ENCODE peak calls at places on chromosomes 4 and X, in five cellular contexts. Q is HepG2, H is K562, S is A549, J is H1. P is an unnamed sample.

GRCh38 chr4:129355529-129355928 is 259.6 kb downstream of the C4orf33 start:
- DNase-seq in Q (no peak), H (no peak), S (no peak), J (no peak), P (no peak)

GRCh38 chr4:168623011-168623410 is 126.2 kb downstream of the PALLD start:
- DNase-seq in Q (no peak), H (no peak), S (no peak), J (no peak), P (no peak)

GRCh38 chr4:176920694-176921093 is 128.0 kb upstream of the VEGFC start:
- DNase-seq in Q (no peak), H (no peak), S (no peak), J (no peak), P (peak)

GRCh38 chrX:44042124-44042523 is 68.9 kb upstream of the NDP start:
- DNase-seq in Q (no peak), H (no peak), S (no peak), J (no peak), P (no peak)

GRCh38 chrX:124217289-124218251 is 114.9 kb upstream of the TEX13D start:
- DNase-seq in Q (peak), H (no peak), S (no peak), J (no peak), P (no peak)

GRCh38 chr4:3307891-3308575 is 15.2 kb downstream of the RGS12 start:
- DNase-seq in Q (no peak), H (no peak), S (no peak), J (no peak), P (no peak)

GRCh38 chr4:169079942-169080827 is 70.1 kb upstream of the CBR4 start:
- DNase-seq in Q (peak), H (peak), S (no peak), J (no peak), P (peak)

GRCh38 chr4:146142768-146143167 is 32.8 kb upstream of the LSM6 start:
- DNase-seq in Q (no peak), H (no peak), S (no peak), J (no peak), P (no peak)

GRCh38 chrX:119089619-119090018 is 16.8 kb downstream of the CT47C1 start:
- DNase-seq in Q (no peak), H (no peak), S (no peak), J (no peak), P (no peak)

GRCh38 chrX:101057095-101057714 is 5.3 kb upstream of the TRMT2B start:
- DNase-seq in Q (no peak), H (no peak), S (no peak), J (no peak), P (peak)

GRCh38 chr4:170226288-170226687 is 136.5 kb upstream of the AADAT start:
- DNase-seq in Q (no peak), H (no peak), S (no peak), J (no peak), P (no peak)

GRCh38 chrX:129678176-129678880 is 23.6 kb upstream of the APLN start:
- DNase-seq in Q (no peak), H (no peak), S (peak), J (no peak), P (peak)

GRCh38 chrX:27307546-27307945 is 155.6 kb downstream of the PPP4R3C start:
- DNase-seq in Q (no peak), H (no peak), S (no peak), J (no peak), P (peak)

GRCh38 chrX:78595901-78596502 is 63.1 kb downstream of the RTL3 start:
- DNase-seq in Q (no peak), H (no peak), S (peak), J (peak), P (peak)

GRCh38 chrX:150573702-150574101 is 5.3 kb downstream of the MTM1 start:
- DNase-seq in Q (no peak), H (no peak), S (no peak), J (no peak), P (no peak)

GRCh38 chr4:169099775-169100180 is 89.7 kb upstream of the CBR4 start:
- DNase-seq in Q (peak), H (no peak), S (no peak), J (no peak), P (peak)

GRCh38 chr4:19368800-19369199 is 882.9 kb upstream of the SLIT2 start:
- DNase-seq in Q (no peak), H (no peak), S (no peak), J (no peak), P (no peak)

GRCh38 chr4:833731-834367 is 7.9 kb upstream of the CPLX1 start:
- DNase-seq in Q (no peak), H (no peak), S (no peak), J (no peak), P (no peak)

GRCh38 chr4:159075531-159075932 is 27.3 kb upstream of the RAPGEF2 start:
- DNase-seq in Q (no peak), H (no peak), S (no peak), J (no peak), P (no peak)

GRCh38 chrX:105975382-105975781 is 63.1 kb downstream of the SERPINA7 start:
- DNase-seq in Q (peak), H (no peak), S (peak), J (no peak), P (no peak)

GRCh38 chr4:123449780-123450179 is 53.2 kb downstream of the SPRY1 start:
- DNase-seq in Q (peak), H (no peak), S (no peak), J (no peak), P (peak)

GRCh38 chr4:90137545-90137944 is 10.4 kb downstream of the CCSER1 start:
- DNase-seq in Q (peak), H (no peak), S (no peak), J (no peak), P (peak)

GRCh38 chr4:77145806-77146425 is 11.1 kb upstream of the CCNG2 start:
- DNase-seq in Q (no peak), H (no peak), S (no peak), J (no peak), P (peak)

GRCh38 chr4:187480146-187481145 is 515.1 kb upstream of the ZFP42 start:
- DNase-seq in Q (no peak), H (no peak), S (no peak), J (no peak), P (no peak)

GRCh38 chrX:18873189-18873791 is 110.6 kb downstream of the PHKA2 start:
- DNase-seq in Q (no peak), H (no peak), S (no peak), J (no peak), P (peak)

GRCh38 chrX:148741441-148741840 is 241.0 kb downstream of the AFF2 start:
- DNase-seq in Q (no peak), H (no peak), S (no peak), J (no peak), P (no peak)

GRCh38 chr4:184978211-184978610 is 40.1 kb upstream of the HELT start:
- DNase-seq in Q (no peak), H (no peak), S (no peak), J (no peak), P (no peak)

GRCh38 chrX:114462266-114462665 is 121.6 kb upstream of the HTR2C start:
- DNase-seq in Q (no peak), H (no peak), S (no peak), J (no peak), P (no peak)

GRCh38 chrX:3046253-3046909 is 5.1 kb downstream of the ARSF start:
- DNase-seq in Q (no peak), H (no peak), S (no peak), J (no peak), P (no peak)

GRCh38 chr4:174604198-174604597 is 81.9 kb upstream of the HPGD start:
- DNase-seq in Q (no peak), H (no peak), S (peak), J (no peak), P (no peak)

GRCh38 chr4:128338634-128339355 is 51.2 kb upstream of the PGRMC2 start:
- DNase-seq in Q (no peak), H (peak), S (peak), J (no peak), P (peak)

GRCh38 chr4:93759506-93759905 is 69.0 kb upstream of the ATOH1 start:
- DNase-seq in Q (no peak), H (no peak), S (no peak), J (no peak), P (no peak)

GRCh38 chr4:61003301-61003700 is 196.8 kb upstream of the ADGRL3 start:
- DNase-seq in Q (peak), H (no peak), S (no peak), J (no peak), P (no peak)

GRCh38 chr4:34935739-34936138 is 1308.6 kb downstream of the ARAP2 start:
- DNase-seq in Q (no peak), H (no peak), S (no peak), J (no peak), P (no peak)

GRCh38 chr4:37628977-37629609 is 57.1 kb downstream of the RELL1 start:
- DNase-seq in Q (no peak), H (peak), S (peak), J (no peak), P (peak)

GRCh38 chr4:140893939-140894338 is 137.8 kb upstream of the TBC1D9 start:
- DNase-seq in Q (no peak), H (no peak), S (no peak), J (no peak), P (no peak)

GRCh38 chrX:97168646-97169045 is 284.9 kb downstream of the RPA4 start:
- DNase-seq in Q (no peak), H (no peak), S (no peak), J (no peak), P (no peak)

GRCh38 chrX:13028871-13029336 is 15.5 kb downstream of the FAM9C start:
- DNase-seq in Q (peak), H (no peak), S (peak), J (no peak), P (no peak)

GRCh38 chrX:13029831-13030771 is 14.3 kb downstream of the FAM9C start:
- DNase-seq in Q (peak), H (no peak), S (peak), J (no peak), P (peak)

GRCh38 chrX:13033193-13033592 is 11.2 kb downstream of the FAM9C start:
- DNase-seq in Q (no peak), H (no peak), S (no peak), J (no peak), P (no peak)

GRCh38 chrX:13026877-13027652 is 17.4 kb downstream of the FAM9C start:
- DNase-seq in Q (no peak), H (no peak), S (no peak), J (no peak), P (no peak)

GRCh38 chrX:13029341-13029740 is 15.1 kb downstream of the FAM9C start:
- DNase-seq in Q (no peak), H (no peak), S (peak), J (no peak), P (no peak)
- H3K4me3 ChIP-seq in Q (no peak), H (no peak), S (no peak), J (no peak), P (no peak)

DNA sequence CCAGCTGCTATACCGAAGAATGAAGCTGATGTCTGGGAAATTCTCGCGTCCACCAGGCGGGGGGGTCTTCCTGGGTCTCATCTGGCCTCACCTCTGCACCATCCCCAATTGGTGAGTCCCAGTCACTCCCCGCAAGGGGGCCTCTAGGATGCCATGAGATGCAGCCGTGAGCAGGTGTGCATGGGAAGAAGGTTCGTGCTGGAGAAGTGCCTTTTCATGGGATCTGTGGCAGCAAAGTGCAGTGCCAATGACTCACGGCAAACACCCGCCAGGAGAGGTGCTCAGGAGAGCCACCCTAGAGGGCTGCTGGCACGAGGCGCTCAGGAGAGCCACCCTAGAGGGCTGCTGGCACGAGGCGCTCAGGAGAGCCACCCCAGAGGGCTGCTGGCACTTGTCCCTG is 55.1 kb downstream of the CPZ start:
- DNase-seq in Q (no peak), H (no peak), S (no peak), J (peak), P (no peak)
- TF ChIP-seq JUN in Q (no peak), H (no peak), S (no peak), J (no peak), P (no peak)

GRCh38 chr4:122152699-122153328 is 683 bp downstream of the BLTP1 start:
- DNase-seq in Q (peak), H (peak), S (peak), J (no peak), P (peak)

GRCh38 chr4:122150896-122151295 is 1.2 kb upstream of the BLTP1 start:
- DNase-seq in Q (no peak), H (no peak), S (no peak), J (no peak), P (no peak)

GRCh38 chr4:122146652-122147051 is 5.5 kb upstream of the BLTP1 start:
- DNase-seq in Q (no peak), H (no peak), S (no peak), J (no peak), P (no peak)

GRCh38 chr4:122156819-122157218 is 4.7 kb downstream of the BLTP1 start:
- DNase-seq in Q (no peak), H (no peak), S (no peak), J (no peak), P (no peak)

DNA sequence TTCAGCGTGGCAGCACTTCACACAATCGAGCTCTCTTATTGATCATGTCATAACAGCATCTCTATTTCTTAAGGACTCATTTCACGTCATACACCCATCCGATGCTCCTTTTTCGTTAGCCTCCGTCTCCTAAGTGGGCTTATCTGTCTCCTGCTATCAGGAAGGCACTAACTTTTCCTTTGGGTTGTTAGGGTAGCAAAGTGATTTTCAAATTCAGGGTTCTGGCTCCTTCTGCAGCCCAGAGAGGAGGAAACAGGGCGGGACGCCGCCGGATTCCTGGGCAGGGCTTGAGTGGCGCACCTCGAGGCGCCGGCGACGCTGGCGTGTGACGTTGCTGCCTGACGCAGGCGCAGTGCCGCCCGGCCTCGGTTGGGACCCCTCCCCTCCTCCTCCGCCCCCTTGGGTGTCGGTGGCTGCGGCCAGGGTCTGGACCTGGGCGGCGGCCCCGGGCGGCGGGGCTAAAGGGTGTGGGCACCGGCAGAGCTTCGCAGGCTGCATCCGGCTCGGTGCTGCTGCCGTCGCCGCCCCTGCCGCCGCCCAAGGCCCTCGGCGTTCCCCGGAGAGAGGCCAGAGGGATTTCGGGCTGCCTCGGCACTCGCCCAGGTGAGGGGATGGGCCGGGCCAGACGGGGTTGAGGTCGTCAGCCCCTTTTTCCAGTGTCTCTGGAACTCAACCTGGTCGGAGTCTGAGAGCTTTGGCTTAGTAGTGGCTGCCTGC is at the start of gene BLTP1:
- DNase-seq in Q (peak), H (peak), S (peak), J (peak), P (peak)
- H3K4me3 ChIP-seq in Q (peak), H (peak), S (peak), J (peak), P (peak)

GRCh38 chrX:7985568-7985967 is 58.4 kb upstream of the PNPLA4 start:
- DNase-seq in Q (no peak), H (no peak), S (no peak), J (no peak), P (no peak)
- TF ChIP-seq JUN in Q (no peak), H (no peak), S (no peak), J (no peak), P (no peak)

DNA sequence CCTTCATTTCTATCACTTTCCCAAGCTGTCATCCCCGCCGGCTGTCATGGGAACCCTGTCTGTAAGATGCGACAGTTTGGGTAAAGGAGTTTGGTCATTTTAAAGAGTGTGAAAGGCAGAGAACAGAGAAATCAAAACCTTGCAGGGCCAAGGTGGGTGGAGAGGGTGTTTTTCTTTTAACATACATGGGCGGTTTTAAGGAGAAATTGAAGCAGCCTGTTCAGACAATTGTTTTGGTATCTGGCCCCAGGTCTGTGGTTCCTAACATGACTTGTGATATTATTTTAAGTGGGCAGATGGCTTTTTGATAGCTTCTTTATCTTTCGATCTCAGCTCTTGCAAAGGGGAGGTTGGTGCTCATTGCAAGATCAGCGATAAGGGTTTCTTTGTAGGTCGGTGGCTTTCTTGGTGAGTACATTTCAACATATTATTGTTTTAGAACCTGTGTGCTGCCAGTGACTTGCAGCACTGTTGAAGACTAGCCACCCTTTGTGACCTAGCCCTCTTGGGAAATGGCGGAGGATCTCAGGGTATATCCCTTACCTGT is 3.7 kb downstream of the PPP1R3F start:
- DNase-seq in Q (no peak), H (no peak), S (no peak), J (no peak), P (no peak)
- H3K4me3 ChIP-seq in Q (no peak), H (no peak), S (no peak), J (no peak), P (no peak)

GRCh38 chr4:16931906-16932305 is 33.5 kb upstream of the LDB2 start:
- DNase-seq in Q (no peak), H (no peak), S (no peak), J (no peak), P (peak)
- TF ChIP-seq JUN in Q (no peak), H (no peak), S (no peak), J (no peak), P (no peak)

GRCh38 chr4:182806259-182807252 is 110.6 kb downstream of the DCTD start:
- DNase-seq in Q (peak), H (peak), S (peak), J (peak), P (peak)

GRCh38 chr4:182807841-182808548 is 109.2 kb downstream of the DCTD start:
- DNase-seq in Q (no peak), H (no peak), S (no peak), J (peak), P (no peak)

GRCh38 chr4:182808673-182809416 is 108.3 kb downstream of the DCTD start:
- DNase-seq in Q (no peak), H (no peak), S (no peak), J (no peak), P (no peak)

GRCh38 chr4:182805606-182806149 is 111.5 kb downstream of the DCTD start:
- DNase-seq in Q (no peak), H (no peak), S (no peak), J (no peak), P (no peak)

DNA sequence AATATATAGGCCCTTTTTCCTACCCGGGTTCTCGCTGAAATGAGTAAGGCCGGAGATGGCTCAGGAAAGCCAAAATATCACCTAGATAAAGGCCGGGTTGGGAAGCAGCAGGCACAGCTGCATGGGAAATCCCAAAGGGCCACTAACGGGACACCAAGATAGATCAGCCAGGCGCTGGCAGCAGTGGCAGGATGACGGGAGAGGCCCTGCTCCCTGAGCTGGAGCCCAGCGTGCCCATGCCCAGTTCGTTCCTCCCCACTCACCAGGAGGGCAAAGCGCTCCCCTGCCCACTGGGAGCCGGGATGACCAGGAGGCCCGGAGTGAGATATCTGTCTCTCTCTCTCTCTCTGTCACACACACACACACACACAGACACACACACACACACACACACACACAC is 109.8 kb downstream of the DCTD start:
- DNase-seq in Q (no peak), H (no peak), S (no peak), J (no peak), P (no peak)
- H3K4me3 ChIP-seq in Q (no peak), H (no peak), S (no peak), J (peak), P (no peak)

DNA sequence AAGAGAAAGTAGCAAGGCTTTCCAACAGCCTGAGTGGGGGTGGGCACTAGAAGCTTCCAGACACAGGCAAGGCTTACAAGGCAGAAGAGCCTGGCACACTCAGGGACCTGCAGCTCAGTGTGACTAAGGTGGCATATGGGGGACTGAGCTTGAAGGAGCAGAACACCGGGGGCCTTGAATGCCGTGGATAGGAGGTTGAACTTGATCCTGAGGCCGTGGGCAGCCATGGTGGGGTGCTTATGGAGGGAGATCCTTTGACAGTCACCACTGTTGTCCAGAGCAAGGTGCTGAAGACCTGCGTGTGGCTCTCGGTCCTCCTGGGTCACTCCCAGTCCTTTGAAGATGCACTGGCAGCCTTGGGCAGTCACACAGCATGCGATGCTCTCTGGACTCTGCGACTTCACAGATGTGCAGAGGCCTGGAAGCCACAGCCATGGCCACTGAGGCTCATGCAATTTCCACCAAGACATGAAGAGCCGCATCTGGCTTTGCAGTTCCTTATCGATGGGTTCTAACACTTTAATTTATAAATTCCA is 18.3 kb downstream of the C4orf50 start:
- DNase-seq in Q (no peak), H (no peak), S (no peak), J (no peak), P (no peak)
- TF ChIP-seq JUN in Q (no peak), H (no peak), S (no peak), J (no peak), P (no peak)

GRCh38 chr4:166862032-166862431 is 372.3 kb downstream of the SPOCK3 start:
- DNase-seq in Q (no peak), H (no peak), S (no peak), J (no peak), P (no peak)
- H3K4me3 ChIP-seq in Q (no peak), H (no peak), S (no peak), J (no peak), P (no peak)

P was measured in endothelial cell of umbilical vein.